ENCODE peak calls at places on chromosome 21, in eight cellular contexts. One of them, this sample, is unnamed.

GRCh38 chr21:24023936-24024335 is 1583.3 kb downstream of the MRPL39 start:
- DNase-seq in NCI-H510A treated with DMSO at 0.1 percent for 48 hours: no peak
- DNase-seq in activated effector memory CD4-positive, alpha-beta T cell treated with Interleukin-2 at 50 U/mL for 16 hours: no peak
- DNase-seq in aorta: no peak
- DNase-seq in body of pancreas: no peak
- DNase-seq in fibroblast of pulmonary artery: no peak
- DNase-seq in iPS-NIHi11: no peak
- DNase-seq in CD4-positive, CD25-positive, alpha-beta regulatory T cell: no peak
- DNase-seq in this sample: no peak

GRCh38 chr21:42061866-42062542 is 9.1 kb upstream of the UMODL1 start:
- DNase-seq in aorta: no peak
- DNase-seq in body of pancreas: no peak
- DNase-seq in fibroblast of pulmonary artery: no peak
- DNase-seq in activated effector memory CD4-positive, alpha-beta T cell treated with Interleukin-2 at 50 U/mL for 16 hours: peak
- DNase-seq in iPS-NIHi11: no peak
- DNase-seq in CD4-positive, CD25-positive, alpha-beta regulatory T cell: peak
- DNase-seq in NCI-H510A treated with DMSO at 0.1 percent for 48 hours: peak
- DNase-seq in this sample: peak

GRCh38 chr21:25929859-25930520 is 195.2 kb downstream of the GABPA start:
- DNase-seq in iPS-NIHi11: no peak
- DNase-seq in NCI-H510A treated with DMSO at 0.1 percent for 48 hours: no peak
- DNase-seq in fibroblast of pulmonary artery: peak
- DNase-seq in aorta: no peak
- DNase-seq in body of pancreas: no peak
- DNase-seq in CD4-positive, CD25-positive, alpha-beta regulatory T cell: no peak
- DNase-seq in activated effector memory CD4-positive, alpha-beta T cell treated with Interleukin-2 at 50 U/mL for 16 hours: no peak
- DNase-seq in this sample: no peak

GRCh38 chr21:33732038-33732437 is 89.7 kb downstream of the ITSN1 start:
- DNase-seq in NCI-H510A treated with DMSO at 0.1 percent for 48 hours: no peak
- DNase-seq in body of pancreas: no peak
- DNase-seq in activated effector memory CD4-positive, alpha-beta T cell treated with Interleukin-2 at 50 U/mL for 16 hours: no peak
- DNase-seq in CD4-positive, CD25-positive, alpha-beta regulatory T cell: no peak
- DNase-seq in fibroblast of pulmonary artery: no peak
- DNase-seq in iPS-NIHi11: no peak
- DNase-seq in aorta: no peak
- DNase-seq in this sample: no peak

GRCh38 chr21:38609580-38609979 is 111.3 kb upstream of the ERG start:
- DNase-seq in fibroblast of pulmonary artery: no peak
- DNase-seq in iPS-NIHi11: no peak
- DNase-seq in activated effector memory CD4-positive, alpha-beta T cell treated with Interleukin-2 at 50 U/mL for 16 hours: no peak
- DNase-seq in aorta: no peak
- DNase-seq in NCI-H510A treated with DMSO at 0.1 percent for 48 hours: no peak
- DNase-seq in CD4-positive, CD25-positive, alpha-beta regulatory T cell: no peak
- DNase-seq in body of pancreas: no peak
- DNase-seq in this sample: no peak

GRCh38 chr21:9735421-9735961 is 785.9 kb upstream of the TPTE start:
- DNase-seq in activated effector memory CD4-positive, alpha-beta T cell treated with Interleukin-2 at 50 U/mL for 16 hours: no peak
- DNase-seq in aorta: peak
- DNase-seq in fibroblast of pulmonary artery: no peak
- DNase-seq in CD4-positive, CD25-positive, alpha-beta regulatory T cell: no peak
- DNase-seq in iPS-NIHi11: no peak
- DNase-seq in NCI-H510A treated with DMSO at 0.1 percent for 48 hours: no peak
- DNase-seq in body of pancreas: no peak
- DNase-seq in this sample: no peak

GRCh38 chr21:45056917-45057560 is 17.3 kb upstream of the ADARB1 start:
- DNase-seq in CD4-positive, CD25-positive, alpha-beta regulatory T cell: no peak
- DNase-seq in fibroblast of pulmonary artery: no peak
- DNase-seq in activated effector memory CD4-positive, alpha-beta T cell treated with Interleukin-2 at 50 U/mL for 16 hours: no peak
- DNase-seq in NCI-H510A treated with DMSO at 0.1 percent for 48 hours: no peak
- DNase-seq in aorta: no peak
- DNase-seq in body of pancreas: no peak
- DNase-seq in iPS-NIHi11: no peak
- DNase-seq in this sample: no peak

GRCh38 chr21:44593598-44594405 is 1.5 kb upstream of the KRTAP10-6 start:
- DNase-seq in activated effector memory CD4-positive, alpha-beta T cell treated with Interleukin-2 at 50 U/mL for 16 hours: no peak
- DNase-seq in CD4-positive, CD25-positive, alpha-beta regulatory T cell: no peak
- DNase-seq in iPS-NIHi11: no peak
- DNase-seq in aorta: no peak
- DNase-seq in body of pancreas: no peak
- DNase-seq in fibroblast of pulmonary artery: no peak
- DNase-seq in NCI-H510A treated with DMSO at 0.1 percent for 48 hours: peak
- DNase-seq in this sample: no peak

GRCh38 chr21:45316871-45317400 is 29.2 kb upstream of the POFUT2 start:
- DNase-seq in aorta: peak
- DNase-seq in CD4-positive, CD25-positive, alpha-beta regulatory T cell: no peak
- DNase-seq in body of pancreas: no peak
- DNase-seq in iPS-NIHi11: no peak
- DNase-seq in activated effector memory CD4-positive, alpha-beta T cell treated with Interleukin-2 at 50 U/mL for 16 hours: no peak
- DNase-seq in NCI-H510A treated with DMSO at 0.1 percent for 48 hours: no peak
- DNase-seq in fibroblast of pulmonary artery: no peak
- DNase-seq in this sample: no peak

GRCh38 chr21:37373539-37373938 is 7.0 kb downstream of the DYRK1A start:
- DNase-seq in aorta: no peak
- DNase-seq in activated effector memory CD4-positive, alpha-beta T cell treated with Interleukin-2 at 50 U/mL for 16 hours: no peak
- DNase-seq in fibroblast of pulmonary artery: peak
- DNase-seq in CD4-positive, CD25-positive, alpha-beta regulatory T cell: no peak
- DNase-seq in body of pancreas: no peak
- DNase-seq in NCI-H510A treated with DMSO at 0.1 percent for 48 hours: no peak
- DNase-seq in iPS-NIHi11: no peak
- DNase-seq in this sample: no peak

GRCh38 chr21:46253610-46254124 is 25.1 kb upstream of the LSS start:
- DNase-seq in activated effector memory CD4-positive, alpha-beta T cell treated with Interleukin-2 at 50 U/mL for 16 hours: peak
- DNase-seq in NCI-H510A treated with DMSO at 0.1 percent for 48 hours: no peak
- DNase-seq in aorta: no peak
- DNase-seq in body of pancreas: no peak
- DNase-seq in fibroblast of pulmonary artery: peak
- DNase-seq in CD4-positive, CD25-positive, alpha-beta regulatory T cell: peak
- DNase-seq in iPS-NIHi11: no peak
- DNase-seq in this sample: peak

GRCh38 chr21:16650984-16651383 is 861.9 kb upstream of the CXADR start:
- DNase-seq in CD4-positive, CD25-positive, alpha-beta regulatory T cell: no peak
- DNase-seq in fibroblast of pulmonary artery: no peak
- DNase-seq in body of pancreas: no peak
- DNase-seq in activated effector memory CD4-positive, alpha-beta T cell treated with Interleukin-2 at 50 U/mL for 16 hours: no peak
- DNase-seq in aorta: no peak
- DNase-seq in NCI-H510A treated with DMSO at 0.1 percent for 48 hours: no peak
- DNase-seq in iPS-NIHi11: no peak
- DNase-seq in this sample: no peak

GRCh38 chr21:35197191-35197590 is 148.1 kb upstream of the RUNX1 start:
- DNase-seq in activated effector memory CD4-positive, alpha-beta T cell treated with Interleukin-2 at 50 U/mL for 16 hours: no peak
- DNase-seq in CD4-positive, CD25-positive, alpha-beta regulatory T cell: no peak
- DNase-seq in fibroblast of pulmonary artery: no peak
- DNase-seq in NCI-H510A treated with DMSO at 0.1 percent for 48 hours: no peak
- DNase-seq in iPS-NIHi11: no peak
- DNase-seq in aorta: no peak
- DNase-seq in body of pancreas: no peak
- DNase-seq in this sample: no peak

GRCh38 chr21:44732263-44732662 is 20.9 kb upstream of the TSPEAR start:
- DNase-seq in aorta: no peak
- DNase-seq in fibroblast of pulmonary artery: no peak
- DNase-seq in iPS-NIHi11: no peak
- DNase-seq in activated effector memory CD4-positive, alpha-beta T cell treated with Interleukin-2 at 50 U/mL for 16 hours: no peak
- DNase-seq in CD4-positive, CD25-positive, alpha-beta regulatory T cell: no peak
- DNase-seq in body of pancreas: no peak
- DNase-seq in NCI-H510A treated with DMSO at 0.1 percent for 48 hours: no peak
- DNase-seq in this sample: no peak

GRCh38 chr21:45852886-45853400 is 128.6 kb upstream of the COL6A1 start:
- DNase-seq in activated effector memory CD4-positive, alpha-beta T cell treated with Interleukin-2 at 50 U/mL for 16 hours: no peak
- DNase-seq in NCI-H510A treated with DMSO at 0.1 percent for 48 hours: no peak
- DNase-seq in body of pancreas: no peak
- DNase-seq in iPS-NIHi11: no peak
- DNase-seq in CD4-positive, CD25-positive, alpha-beta regulatory T cell: no peak
- DNase-seq in fibroblast of pulmonary artery: no peak
- DNase-seq in aorta: no peak
- DNase-seq in this sample: no peak

GRCh38 chr21:29300547-29301138 is 1.9 kb downstream of the BACH1 start:
- DNase-seq in CD4-positive, CD25-positive, alpha-beta regulatory T cell: no peak
- DNase-seq in activated effector memory CD4-positive, alpha-beta T cell treated with Interleukin-2 at 50 U/mL for 16 hours: no peak
- DNase-seq in iPS-NIHi11: no peak
- DNase-seq in aorta: no peak
- DNase-seq in fibroblast of pulmonary artery: no peak
- DNase-seq in body of pancreas: no peak
- DNase-seq in NCI-H510A treated with DMSO at 0.1 percent for 48 hours: peak
- DNase-seq in this sample: no peak

This sample was measured in activated T-helper 2 cell treated with anti-CD3 and anti-CD28 coated beads, Interferon-gamma antibody, Interleukin-2, Interleukin-4, amounts not matched to agents 10 μg/mL and 5 μg/mL and 100 μg/mL, durations not matched to agents 14 hours and 24 hours and 36 hours.